ENCODE peak calls at places on chromosomes 11 and 22, in four cellular contexts. X, H, J and C are unnamed samples.

GRCh38 chr11:26971961-26972360 is 22.0 kb upstream of the FIBIN start:
- DNase-seq in X (no peak), H (no peak), J (no peak), C (no peak)

GRCh38 chr11:19951558-19952083 is 208.7 kb downstream of the DBX1 start:
- DNase-seq in X (peak; percentile 49), H (peak; percentile 70), J (peak; percentile 49), C (peak; percentile 55)

GRCh38 chr22:21837184-21837979 is 30.1 kb downstream of the MAPK1 start:
- DNase-seq in X (no peak), H (peak; percentile 72), J (no peak), C (peak; percentile 39)

GRCh38 chr22:36910461-36910860 is 3.0 kb upstream of the CSF2RB start:
- DNase-seq in X (no peak), H (no peak), J (no peak), C (no peak)

GRCh38 chr11:99198215-99198614 is 177.5 kb downstream of the CNTN5 start:
- DNase-seq in X (no peak), H (no peak), J (no peak), C (no peak)

GRCh38 chr11:108220721-108221346 is 1.6 kb downstream of the NPAT start:
- DNase-seq in X (no peak), H (no peak), J (peak; percentile 26), C (no peak)

GRCh38 chr11:57633394-57634058 is 16.2 kb downstream of the YPEL4 start:
- DNase-seq in X (no peak), H (no peak), J (no peak), C (no peak)

GRCh38 chr11:113578715-113579250 is 103.6 kb upstream of the DRD2 start:
- DNase-seq in X (no peak), H (no peak), J (no peak), C (no peak)

GRCh38 chr11:121452609-121453150 is at the start of gene SORL1-AS1:
- DNase-seq in X (no peak), H (no peak), J (no peak), C (no peak)

GRCh38 chr11:2526808-2527381 is 82.1 kb downstream of the KCNQ1 start:
- DNase-seq in X (no peak), H (no peak), J (peak; percentile 27), C (no peak)

GRCh38 chr11:82686211-82686610 is 47.5 kb downstream of the FAM181B start:
- DNase-seq in X (no peak), H (no peak), J (no peak), C (no peak)

GRCh38 chr11:18727499-18728236 is 1.7 kb upstream of the IGSF22 start:
- DNase-seq in X (no peak), H (peak; percentile 48), J (peak; percentile 71), C (peak; percentile 76)

GRCh38 chr11:116859175-116859574 is 21.8 kb upstream of the APOA1 start:
- DNase-seq in X (no peak), H (no peak), J (no peak), C (no peak)

GRCh38 chr11:76245720-76246119 is 39.4 kb upstream of the WNT11 start:
- DNase-seq in X (no peak), H (no peak), J (no peak), C (no peak)

GRCh38 chr11:70727899-70728620 is 329.7 kb downstream of the CTTN start:
- DNase-seq in X (no peak), H (no peak), J (no peak), C (no peak)

GRCh38 chr11:132976115-132976514 is 556.2 kb downstream of the OPCML start:
- DNase-seq in X (no peak), H (no peak), J (no peak), C (no peak)

GRCh38 chr11:129791515-129791914 is 24.1 kb upstream of the TMEM45B start:
- DNase-seq in X (no peak), H (peak; percentile 67), J (no peak), C (no peak)

DNA sequence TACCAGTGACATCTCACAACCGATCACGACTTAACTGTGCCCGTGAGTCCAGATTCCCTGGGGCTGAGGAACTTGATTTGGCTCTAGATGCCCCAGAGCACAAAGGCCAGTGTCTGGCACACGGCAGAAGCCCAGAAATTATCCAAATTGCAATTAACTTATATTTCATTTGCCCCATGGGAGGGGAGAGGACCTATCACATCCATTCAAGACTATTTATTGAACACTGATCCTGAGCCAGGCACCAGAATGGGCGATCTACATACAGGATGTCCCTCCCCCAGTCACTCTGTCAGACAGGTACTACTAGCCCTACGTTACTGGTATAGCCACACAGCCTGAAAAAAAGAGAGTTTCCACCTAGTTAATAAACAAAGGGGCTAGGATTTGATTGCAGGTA is 5.1 kb downstream of the DNAL4 start:
- DNase-seq in X (no peak), H (no peak), J (no peak), C (no peak)
- TF ChIP-seq TARDBP in X (no peak), H (no peak), J (no peak), C (no peak)

DNA sequence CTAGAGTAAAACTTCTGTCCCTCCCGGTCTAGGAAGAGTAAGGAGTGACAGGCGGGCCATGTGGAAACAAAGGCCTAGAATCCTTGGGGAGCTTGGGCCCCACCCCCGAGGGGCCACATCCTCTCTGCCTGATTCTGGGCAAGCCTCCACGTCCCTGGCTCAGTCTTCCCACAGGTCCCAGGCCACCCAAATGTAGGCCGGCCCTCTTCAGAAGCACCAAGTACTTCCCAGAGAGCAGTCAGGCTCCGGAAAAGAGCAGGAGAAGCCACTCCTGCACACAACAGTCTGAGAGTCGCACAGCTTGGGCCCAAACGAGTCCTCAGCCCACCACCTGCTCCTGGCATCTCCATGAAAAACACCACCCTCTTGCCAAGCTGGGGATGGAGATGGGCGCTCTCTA is 15.5 kb downstream of the EHD1 start:
- DNase-seq in X (no peak), H (no peak), J (no peak), C (no peak)
- TF ChIP-seq TARDBP in X (no peak), H (no peak), J (no peak), C (no peak)

DNA sequence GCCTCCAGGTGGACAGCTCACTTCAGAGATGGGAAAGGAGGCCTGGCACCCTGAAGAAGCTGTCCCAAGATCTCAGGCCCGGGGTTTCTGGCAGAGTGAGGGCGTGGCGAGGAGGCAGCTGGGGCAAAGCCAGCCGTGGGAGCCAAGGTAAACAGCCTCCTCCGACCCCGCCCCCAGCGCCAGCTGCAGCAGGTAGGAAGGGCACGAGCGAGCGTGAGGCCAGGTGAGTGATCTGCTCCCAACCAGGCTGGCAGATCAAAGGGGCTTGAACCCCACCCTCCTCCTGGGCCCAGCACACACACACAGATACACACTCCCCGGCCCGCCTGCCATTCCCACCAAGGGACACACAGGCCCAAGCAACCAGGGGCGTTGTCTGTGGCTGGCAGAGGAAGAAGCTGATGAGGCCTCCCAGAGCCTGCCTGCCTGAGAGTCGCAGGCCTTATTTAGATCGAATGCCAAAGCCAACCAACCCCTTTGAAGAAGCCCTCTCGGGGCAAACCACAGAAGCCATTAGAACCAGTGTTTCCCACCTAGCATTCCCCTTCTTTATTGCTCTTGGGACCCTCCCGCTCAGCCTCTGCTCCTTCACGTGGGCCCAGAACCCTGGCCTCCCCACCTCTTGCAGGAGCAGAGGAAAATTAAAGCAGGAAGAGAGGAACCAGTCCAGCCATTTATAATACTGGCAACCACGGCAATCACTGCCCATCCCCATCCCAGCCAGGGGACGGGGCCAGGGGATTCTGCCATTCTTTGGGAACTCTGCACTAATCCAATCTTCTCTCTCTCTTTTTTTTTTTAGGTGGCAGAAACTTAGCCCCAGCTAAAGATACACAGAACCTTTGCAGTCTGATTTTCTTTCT is 5.0 kb downstream of the PDGFB start:
- DNase-seq in X (no peak), H (no peak), J (no peak), C (no peak)
- TF ChIP-seq TARDBP in X (no peak), H (no peak), J (no peak), C (no peak)

GRCh38 chr22:25364281-25364680 is 144.8 kb downstream of the CRYBB2 start:
- DNase-seq in X (no peak), H (no peak), J (no peak), C (no peak)
- TF ChIP-seq TARDBP in X (no peak), H (no peak), J (no peak), C (no peak)